ENCODE peak calls at places on chromosomes 12 and 14, in ten cellular contexts. V is Peyer's patch, M is HCT116, J is endothelial cell of umbilical vein, Y is NB4, L is IMR-90, P is suprapubic skin, K is right lobe of liver, Q is A549, S is uterus. R is an unnamed sample.
A peak's percentile ranks its signal among the peaks of the same experiment; 100 is the strongest.

GRCh38 chr14:65792208-65792905 is 379.8 kb downstream of the FUT8 start:
- DNase-seq in V (no peak), M (peak; percentile 6), J (no peak), Y (no peak), L (peak; percentile 37), P (no peak), K (no peak), Q (peak; percentile 17), S (no peak), R (no peak)

GRCh38 chr12:83954939-83955601 is 957.5 kb downstream of the SLC6A15 start:
- DNase-seq in V (no peak), M (peak; percentile 22), J (no peak), Y (peak; percentile 7), L (no peak), P (no peak), K (no peak), Q (no peak), S (no peak), R (no peak)

GRCh38 chr12:83434600-83434999 is 747.9 kb downstream of the TMTC2 start:
- DNase-seq in V (no peak), M (no peak), J (no peak), Y (peak; percentile 29), L (no peak), P (no peak), K (no peak), Q (no peak), S (no peak), R (no peak)

GRCh38 chr12:113142173-113142885 is 6.8 kb upstream of the RASAL1 start:
- DNase-seq in V (peak; percentile 56), M (no peak), J (no peak), Y (peak; percentile 66), L (no peak), P (no peak), K (no peak), Q (no peak), S (no peak), R (peak; percentile 77)

GRCh38 chr12:93563807-93564538 is 8.5 kb upstream of the SOCS2 start:
- DNase-seq in V (no peak), M (peak; percentile 59), J (no peak), Y (peak; percentile 31), L (peak; percentile 53), P (no peak), K (peak; percentile 82), Q (peak; percentile 76), S (no peak), R (no peak)

GRCh38 chr12:53239643-53240258 is 7.7 kb upstream of the RARG start:
- DNase-seq in V (no peak), M (no peak), J (no peak), Y (no peak), L (no peak), P (no peak), K (no peak), Q (no peak), S (no peak), R (no peak)

GRCh38 chr12:52634266-52635056 is 16.1 kb upstream of the KRT73 start:
- DNase-seq in V (no peak), M (no peak), J (no peak), Y (no peak), L (no peak), P (peak; percentile 77), K (peak; percentile 70), Q (no peak), S (no peak), R (no peak)

GRCh38 chr14:47557894-47558293 is 117.5 kb downstream of the MDGA2 start:
- DNase-seq in V (no peak), M (no peak), J (no peak), Y (no peak), L (no peak), P (no peak), K (no peak), Q (no peak), S (no peak), R (no peak)

GRCh38 chr14:80491131-80491530 is 279.8 kb upstream of the DIO2 start:
- DNase-seq in V (peak; percentile 63), M (no peak), J (peak; percentile 5), Y (no peak), L (peak; percentile 65), P (no peak), K (no peak), Q (no peak), S (no peak), R (peak; percentile 27)

GRCh38 chr12:107957459-107957858 is 171.6 kb upstream of the WSCD2 start:
- DNase-seq in V (no peak), M (no peak), J (no peak), Y (no peak), L (no peak), P (no peak), K (no peak), Q (no peak), S (no peak), R (no peak)

GRCh38 chr14:93790966-93791365 is 2.7 kb upstream of the PRIMA1 start:
- DNase-seq in V (no peak), M (no peak), J (no peak), Y (no peak), L (no peak), P (no peak), K (no peak), Q (no peak), S (no peak), R (no peak)

GRCh38 chr14:93789366-93790130 is 1.3 kb upstream of the PRIMA1 start:
- DNase-seq in V (no peak), M (no peak), J (no peak), Y (peak; percentile 7), L (no peak), P (no peak), K (no peak), Q (no peak), S (no peak), R (no peak)

GRCh38 chr14:93788307-93788556 is at the start of gene PRIMA1:
- DNase-seq in V (no peak), M (no peak), J (no peak), Y (no peak), L (no peak), P (no peak), K (no peak), Q (no peak), S (no peak), R (no peak)

GRCh38 chr14:93787465-93788306 is 599 bp downstream of the PRIMA1 start:
- DNase-seq in V (no peak), M (no peak), J (no peak), Y (no peak), L (no peak), P (no peak), K (no peak), Q (no peak), S (peak; percentile 34), R (no peak)

GRCh38 chr14:93788557-93789365 is 476 bp upstream of the PRIMA1 start:
- DNase-seq in V (no peak), M (no peak), J (no peak), Y (no peak), L (no peak), P (no peak), K (no peak), Q (peak; percentile 74), S (peak; percentile 71), R (peak; percentile 29)
- TF ChIP-seq POLR2A in V (no peak), M (peak; percentile 31), J (no peak), Y (no peak), L (no peak), P (no peak), K (no peak), Q (peak; percentile 26), S (peak; percentile 73), R (no peak)

GRCh38 chr12:70609739-70610491 is 27.3 kb downstream of the PTPRB start:
- DNase-seq in V (peak; percentile 74), M (no peak), J (peak; percentile 79), Y (no peak), L (no peak), P (peak; percentile 77), K (peak; percentile 66), Q (peak; percentile 21), S (peak; percentile 19), R (peak; percentile 74)
- TF ChIP-seq POLR2A in V (peak; percentile 35), M (no peak), J (peak; percentile 45), Y (no peak), L (no peak), P (no peak), K (peak; percentile 42), Q (no peak), S (peak; percentile 41), R (peak; percentile 55)

GRCh38 chr14:52315355-52315718 is 1.2 kb downstream of the PTGER2 start:
- DNase-seq in V (peak; percentile 58), M (no peak), J (no peak), Y (peak; percentile 66), L (peak; percentile 39), P (no peak), K (no peak), Q (no peak), S (no peak), R (no peak)

GRCh38 chr14:52314521-52315354 is 626 bp downstream of the PTGER2 start:
- DNase-seq in V (peak; percentile 55), M (no peak), J (peak; percentile 6), Y (peak; percentile 37), L (peak; percentile 32), P (peak; percentile 83), K (peak; percentile 42), Q (peak; percentile 27), S (peak; percentile 42), R (peak; percentile 41)

GRCh38 chr14:52312872-52313492 is 1.1 kb upstream of the PTGER2 start:
- DNase-seq in V (no peak), M (no peak), J (no peak), Y (peak; percentile 37), L (peak; percentile 58), P (no peak), K (no peak), Q (no peak), S (peak; percentile 44), R (no peak)

GRCh38 chr14:52313493-52313881 is 625 bp upstream of the PTGER2 start:
- DNase-seq in V (no peak), M (no peak), J (peak; percentile 3), Y (no peak), L (peak; percentile 44), P (no peak), K (no peak), Q (no peak), S (no peak), R (no peak)

GRCh38 chr14:52313903-52314481 is at the start of gene PTGER2:
- DNase-seq in V (peak; percentile 95), M (peak; percentile 57), J (peak; percentile 60), Y (peak; percentile 89), L (peak; percentile 97), P (peak; percentile 92), K (peak; percentile 87), Q (peak; percentile 40), S (peak; percentile 90), R (peak; percentile 95)
- TF ChIP-seq POLR2A in V (no peak), M (no peak), J (no peak), Y (no peak), L (peak; percentile 80), P (no peak), K (peak; percentile 65), Q (no peak), S (peak; percentile 65), R (peak; percentile 80)

DNA sequence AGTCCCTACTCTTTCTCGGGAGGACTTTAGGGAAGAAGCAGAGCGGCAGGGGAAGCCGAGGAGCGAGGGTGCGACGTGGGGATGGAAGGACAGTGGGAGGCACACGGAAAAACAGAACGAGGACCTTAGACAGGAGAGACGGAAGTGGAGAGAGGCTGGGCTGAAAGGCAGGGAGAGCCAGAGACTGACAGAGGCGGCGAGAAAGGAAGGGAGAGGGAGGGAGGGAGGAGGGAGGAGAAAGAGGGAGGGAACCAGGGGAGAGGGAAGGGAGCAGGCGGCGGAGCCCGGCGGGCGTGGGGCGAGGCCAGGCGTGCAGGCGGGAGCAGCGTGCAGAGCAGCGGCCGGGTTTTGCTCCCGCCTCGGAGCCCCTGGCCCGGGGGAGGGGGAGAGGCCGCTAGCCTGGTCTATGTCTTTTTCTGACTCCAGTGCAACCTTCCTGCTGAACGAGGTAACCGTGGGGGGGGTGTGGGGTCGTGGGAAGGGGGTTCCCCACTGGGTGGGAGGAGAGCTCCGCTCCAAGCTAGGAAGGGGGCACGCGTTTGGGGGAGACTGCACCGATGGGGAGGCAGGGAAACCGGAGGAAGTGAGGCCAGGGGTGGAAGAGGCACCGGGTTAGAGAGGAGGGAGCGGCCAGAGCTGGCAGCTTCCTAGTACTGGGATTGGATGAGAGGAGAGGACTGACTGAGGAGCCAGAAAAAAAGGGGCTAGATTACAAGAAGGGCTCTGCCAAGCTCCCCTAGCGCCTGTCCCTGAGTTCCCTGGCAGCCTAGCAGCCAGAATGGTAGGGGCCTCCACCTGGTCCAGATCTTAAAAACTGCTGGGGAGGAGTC is 2.8 kb upstream of the CACNB3 start:
- DNase-seq in V (peak; percentile 87), M (peak; percentile 49), J (peak; percentile 78), Y (peak; percentile 89), L (peak; percentile 78), P (peak; percentile 90), K (peak; percentile 66), Q (peak; percentile 69), S (peak; percentile 80), R (peak; percentile 87)
- TF ChIP-seq POLR2A in V (peak; percentile 92), M (peak; percentile 56), J (peak; percentile 40), Y (peak; percentile 8), L (no peak), P (no peak), K (peak; percentile 37), Q (peak; percentile 62), S (peak; percentile 70), R (peak; percentile 96)

R was measured in transverse colon.